ENCODE peak calls at places on chromosomes 1 and 21, in six cellular contexts. A, E, J, C, Z and T are unnamed samples.

GRCh38 chr1:227885135-227885647 is 62.5 kb downstream of the WNT9A start:
- DNase-seq in Z (peak; percentile 16), C (peak; percentile 10), A (no peak), J (peak; percentile 15), E (no peak), T (no peak)

GRCh38 chr1:29802181-29803068 is 566.1 kb downstream of the PTPRU start:
- DNase-seq in A (no peak), Z (no peak), C (no peak), E (no peak), J (no peak), T (no peak)

GRCh38 chr1:31700468-31701136 is 3.2 kb downstream of the COL16A1 start:
- DNase-seq in J (no peak), Z (no peak), C (no peak), E (no peak), A (no peak), T (no peak)

GRCh38 chr1:75136921-75137641 is 2.9 kb downstream of the LHX8 start:
- DNase-seq in Z (no peak), E (no peak), A (peak; percentile 40), J (no peak), C (no peak), T (no peak)

GRCh38 chr1:51236548-51237312 is 657 bp downstream of the RNF11 start:
- DNase-seq in Z (peak; percentile 72), C (peak; percentile 58), A (no peak), E (peak; percentile 79), J (no peak), T (no peak)

GRCh38 chr1:236016083-236016482 is 48.8 kb downstream of the NID1 start:
- DNase-seq in E (no peak), A (no peak), J (no peak), Z (peak; percentile 49), C (no peak), T (no peak)

GRCh38 chr1:6468729-6469461 is 2.9 kb upstream of the TNFRSF25 start:
- DNase-seq in E (no peak), C (no peak), J (no peak), A (no peak), Z (no peak), T (no peak)

GRCh38 chr1:166947398-166948043 is 27.8 kb downstream of the ILDR2 start:
- DNase-seq in A (no peak), Z (peak; percentile 27), J (no peak), E (no peak), C (peak; percentile 21), T (peak; percentile 30)

GRCh38 chr1:183470147-183470960 is 1.9 kb upstream of the SMG7 start:
- DNase-seq in A (peak; percentile 83), E (peak; percentile 95), J (peak; percentile 27), Z (peak; percentile 68), C (peak; percentile 95), T (peak; percentile 47)

GRCh38 chr1:96707023-96707422 is 14.6 kb upstream of the PTBP2 start:
- DNase-seq in C (no peak), Z (no peak), A (no peak), E (no peak), J (no peak), T (no peak)

GRCh38 chr1:86965012-86965826 is 50.8 kb downstream of the HS2ST1 start:
- DNase-seq in Z (no peak), C (no peak), J (no peak), A (peak; percentile 31), E (no peak), T (no peak)

GRCh38 chr1:23567996-23568607 is 8.8 kb upstream of the ID3 start:
- DNase-seq in J (no peak), A (no peak), E (no peak), C (no peak), Z (no peak), T (no peak)

GRCh38 chr1:1942753-1943656 is 23.9 kb upstream of the TMEM52 start:
- DNase-seq in E (peak; percentile 71), A (no peak), Z (no peak), J (no peak), C (no peak), T (no peak)

GRCh38 chr1:237012789-237013383 is 8.6 kb upstream of the MT1HL1 start:
- DNase-seq in Z (no peak), J (no peak), C (no peak), A (peak; percentile 74), E (no peak), T (peak; percentile 62)

GRCh38 chr1:197774691-197775281 is 494 bp downstream of the DENND1B start:
- DNase-seq in E (no peak), J (peak; percentile 20), A (peak; percentile 40), Z (no peak), C (peak; percentile 67), T (peak; percentile 23)

GRCh38 chr1:91809267-91809666 is 76.7 kb downstream of the TGFBR3 start:
- DNase-seq in C (no peak), J (no peak), E (no peak), A (no peak), Z (no peak), T (no peak)

GRCh38 chr1:201624741-201625646 is 86.1 kb downstream of the NAV1 start:
- DNase-seq in J (no peak), E (no peak), C (no peak), A (peak; percentile 58), Z (no peak), T (peak; percentile 62)

GRCh38 chr1:22728751-22729399 is 18.2 kb downstream of the EPHB2 start:
- DNase-seq in Z (no peak), J (no peak), E (no peak), A (no peak), C (no peak), T (no peak)

GRCh38 chr1:224880593-224881307 is 48.7 kb upstream of the DNAH14 start:
- DNase-seq in J (no peak), C (no peak), E (no peak), A (peak; percentile 22), Z (no peak), T (no peak)

GRCh38 chr1:149937779-149938178 is 1.1 kb upstream of the MTMR11 start:
- DNase-seq in E (no peak), J (no peak), C (no peak), Z (no peak), A (no peak), T (no peak)

GRCh38 chr1:29711582-29712274 is 475.4 kb downstream of the PTPRU start:
- DNase-seq in A (no peak), J (no peak), E (no peak), Z (no peak), C (no peak), T (peak; percentile 41)

GRCh38 chr1:83693409-83694126 is 305.4 kb downstream of the TTLL7 start:
- DNase-seq in Z (no peak), J (no peak), C (no peak), E (no peak), A (no peak), T (no peak)

GRCh38 chr1:172451002-172451443 is 7.2 kb upstream of the PIGC start:
- DNase-seq in C (no peak), E (peak; percentile 52), Z (no peak), J (no peak), A (peak; percentile 28), T (no peak)

GRCh38 chr1:3530931-3531818 is 76.7 kb downstream of the ARHGEF16 start:
- DNase-seq in Z (peak; percentile 78), J (peak; percentile 66), E (peak; percentile 86), C (peak; percentile 79), A (peak; percentile 67), T (peak; percentile 83)

GRCh38 chr1:234768171-234768568 is 158.2 kb upstream of the IRF2BP2 start:
- DNase-seq in J (no peak), C (no peak), Z (no peak), E (no peak), A (no peak), T (no peak)

GRCh38 chr1:205595861-205596260 is 36.0 kb downstream of the ELK4 start:
- DNase-seq in J (no peak), Z (no peak), C (no peak), E (no peak), A (no peak), T (no peak)

GRCh38 chr1:23597635-23598388 is 38.5 kb upstream of the ID3 start:
- DNase-seq in C (no peak), J (no peak), Z (no peak), E (no peak), A (no peak), T (no peak)

GRCh38 chr1:19110266-19110927 is 99.7 kb downstream of the UBR4 start:
- DNase-seq in Z (no peak), C (no peak), A (no peak), E (no peak), J (no peak), T (no peak)

GRCh38 chr21:40625991-40626390 is 221.0 kb downstream of the DSCAM start:
- DNase-seq in E (no peak), A (no peak), C (no peak), J (no peak), Z (no peak), T (no peak)

DNA sequence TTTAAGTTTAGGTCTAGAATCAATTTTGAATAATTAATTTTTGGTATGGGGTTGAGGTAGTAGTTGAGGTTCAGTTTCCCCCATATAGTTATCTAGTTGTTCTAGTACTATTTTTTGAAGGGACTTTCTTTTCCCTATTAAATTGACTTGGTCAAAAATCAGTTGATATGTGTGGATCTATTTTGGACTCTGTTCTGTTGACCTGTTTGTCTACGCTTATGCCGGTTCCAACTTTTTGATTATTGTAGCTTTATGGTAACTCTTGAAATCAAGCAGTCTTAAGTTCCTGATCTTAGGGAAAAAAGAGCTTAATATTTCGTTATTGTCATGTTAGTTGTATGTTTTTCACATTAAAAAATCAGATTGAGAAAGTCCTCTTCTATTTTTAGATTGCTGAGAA is 60.7 kb downstream of the FOXD2 start:
- DNase-seq in A (no peak), J (no peak), Z (no peak), E (no peak), C (no peak), T (no peak)
- TF ChIP-seq POLR2A in A (no peak), J (no peak), Z (no peak), E (no peak), C (no peak), T (no peak)

DNA sequence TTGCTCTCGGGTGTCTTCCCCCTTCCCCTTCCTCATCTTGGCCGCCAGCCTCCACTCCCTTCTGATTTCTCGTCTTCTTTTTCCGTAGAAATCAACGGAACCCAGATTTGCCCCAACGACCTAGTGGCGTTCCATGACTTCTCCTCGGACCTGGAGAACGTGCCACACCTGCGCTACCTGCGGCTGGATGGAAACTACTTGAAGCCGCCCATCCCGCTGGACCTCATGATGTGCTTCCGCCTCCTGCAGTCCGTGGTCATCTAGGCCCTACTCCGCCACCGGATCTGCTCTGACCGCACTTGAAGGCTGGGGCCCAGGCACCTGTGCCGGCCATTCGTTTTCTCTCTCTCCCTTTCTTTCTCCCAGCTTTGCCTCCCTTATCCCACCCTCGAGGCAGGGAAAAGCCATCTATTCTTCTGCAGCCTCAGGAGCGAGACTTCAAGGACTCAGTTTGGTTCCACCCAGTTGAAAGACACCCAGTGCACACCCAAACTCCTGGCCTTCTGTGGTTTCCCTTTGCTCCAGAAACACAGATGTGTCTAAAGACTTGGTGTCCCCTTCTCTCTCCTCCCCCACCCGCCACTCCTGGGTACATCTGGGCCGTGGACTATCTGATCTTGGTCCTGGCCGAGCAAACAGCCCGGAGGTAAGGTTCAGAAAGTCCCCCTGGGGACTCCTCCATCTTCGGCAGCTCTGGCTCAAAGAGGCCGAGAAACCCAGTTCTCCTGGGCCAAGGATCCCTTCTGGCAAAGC is 7.2 kb upstream of the OPTC start:
- DNase-seq in C (no peak), E (no peak), Z (no peak), A (no peak), J (no peak), T (no peak)
- TF ChIP-seq POLR2A in C (no peak), E (no peak), Z (no peak), A (no peak), J (no peak), T (no peak)

GRCh38 chr21:26842976-26843911 is 2.0 kb downstream of the ADAMTS1 start:
- DNase-seq in J (no peak), A (peak; percentile 67), C (peak; percentile 81), Z (peak; percentile 86), E (peak; percentile 61), T (peak; percentile 92)
- TF ChIP-seq POLR2A in J (no peak), A (no peak), C (peak; percentile 48), Z (no peak), E (no peak), T (peak; percentile 36)

GRCh38 chr1:53206735-53207379 is 10.2 kb downstream of the CPT2 start:
- DNase-seq in Z (no peak), A (no peak), C (no peak), J (no peak), E (no peak), T (no peak)
- TF ChIP-seq POLR2A in Z (no peak), A (no peak), C (no peak), J (no peak), E (no peak), T (no peak)